ENCODE peak calls at places on chromosomes 3 and 15, in six cellular contexts. L, I, T, V, F and U are unnamed samples.

GRCh38 chr3:78894787-78895186 is 873.0 kb downstream of the ROBO1 start:
- DNase-seq in L (no peak), I (no peak), T (no peak), V (no peak), F (no peak), U (no peak)

GRCh38 chr3:138940446-138940845 is 6.5 kb downstream of the FOXL2 start:
- DNase-seq in L (no peak), I (peak), T (peak), V (no peak), F (no peak), U (no peak)

GRCh38 chr3:68855620-68856019 is 76.7 kb downstream of the TAFA4 start:
- DNase-seq in L (no peak), I (no peak), T (no peak), V (no peak), F (no peak), U (no peak)

GRCh38 chr15:101050647-101051290 is 131.6 kb downstream of the LRRK1 start:
- DNase-seq in L (peak), I (peak), T (no peak), V (peak), F (no peak), U (no peak)

GRCh38 chr15:77327168-77327567 is 92.7 kb downstream of the PEAK1 start:
- DNase-seq in L (no peak), I (no peak), T (no peak), V (no peak), F (no peak), U (no peak)

GRCh38 chr3:169112153-169112892 is 551.2 kb downstream of the MECOM start:
- DNase-seq in L (no peak), I (no peak), T (no peak), V (no peak), F (no peak), U (peak)

GRCh38 chr15:100890850-100891249 is 11.2 kb downstream of the ALDH1A3 start:
- DNase-seq in L (no peak), I (no peak), T (no peak), V (no peak), F (no peak), U (no peak)

GRCh38 chr3:186609247-186609868 is 3.5 kb upstream of the AHSG start:
- DNase-seq in L (no peak), I (no peak), T (peak), V (no peak), F (no peak), U (no peak)

GRCh38 chr3:57065588-57065987 is 5.1 kb downstream of the SPATA12 start:
- DNase-seq in L (no peak), I (no peak), T (peak), V (no peak), F (no peak), U (no peak)

GRCh38 chr3:86978111-86978528 is 12.8 kb downstream of the VGLL3 start:
- DNase-seq in L (no peak), I (no peak), T (no peak), V (no peak), F (no peak), U (peak)

GRCh38 chr15:96896766-96897165 is 566.3 kb downstream of the NR2F2 start:
- DNase-seq in L (no peak), I (no peak), T (peak), V (no peak), F (no peak), U (no peak)

GRCh38 chr15:39282663-39283208 is 298.1 kb upstream of the THBS1 start:
- DNase-seq in L (no peak), I (no peak), T (peak), V (no peak), F (no peak), U (no peak)

GRCh38 chr15:96276438-96277210 is 53.9 kb upstream of the NR2F2 start:
- DNase-seq in L (no peak), I (no peak), T (no peak), V (no peak), F (no peak), U (peak)

GRCh38 chr3:159654183-159655134 is 334.2 kb upstream of the IL12A start:
- DNase-seq in L (no peak), I (no peak), T (no peak), V (no peak), F (peak), U (no peak)

GRCh38 chr15:85865070-85865684 is 70.5 kb upstream of the KLHL25 start:
- DNase-seq in L (no peak), I (no peak), T (peak), V (no peak), F (peak), U (peak)

GRCh38 chr3:156017636-156018035 is 102.7 kb upstream of the KCNAB1 start:
- DNase-seq in L (no peak), I (no peak), T (no peak), V (no peak), F (no peak), U (no peak)

GRCh38 chr3:114420072-114420471 is 126.2 kb downstream of the TIGIT start:
- DNase-seq in L (no peak), I (no peak), T (peak), V (no peak), F (no peak), U (no peak)

GRCh38 chr3:100873624-100874023 is 119.6 kb downstream of the ABI3BP start:
- DNase-seq in L (no peak), I (no peak), T (no peak), V (no peak), F (no peak), U (no peak)

GRCh38 chr3:105253225-105253624 is 113.5 kb upstream of the ALCAM start:
- DNase-seq in L (no peak), I (no peak), T (no peak), V (peak), F (peak), U (no peak)

GRCh38 chr15:40766194-40766830 is 2.4 kb downstream of the GCHFR start:
- DNase-seq in L (no peak), I (no peak), T (no peak), V (no peak), F (no peak), U (peak)

GRCh38 chr3:180358179-180358578 is 243.8 kb upstream of the TTC14 start:
- DNase-seq in L (no peak), I (no peak), T (no peak), V (no peak), F (no peak), U (peak)

GRCh38 chr3:45688194-45688881 is 858 bp upstream of the SACM1L start:
- DNase-seq in L (no peak), I (peak), T (peak), V (no peak), F (no peak), U (no peak)

GRCh38 chr3:46712191-46713047 is 5.2 kb downstream of the PRSS50 start:
- DNase-seq in L (peak), I (peak), T (no peak), V (no peak), F (no peak), U (no peak)

GRCh38 chr3:15819043-15819442 is 21.3 kb upstream of the ANKRD28 start:
- DNase-seq in L (no peak), I (no peak), T (no peak), V (no peak), F (no peak), U (no peak)

GRCh38 chr3:15819576-15819975 is 21.8 kb upstream of the ANKRD28 start:
- DNase-seq in L (no peak), I (no peak), T (no peak), V (no peak), F (no peak), U (no peak)

GRCh38 chr3:15823092-15823491 is 25.3 kb upstream of the ANKRD28 start:
- DNase-seq in L (no peak), I (no peak), T (no peak), V (no peak), F (no peak), U (no peak)

GRCh38 chr3:15822281-15822680 is 24.5 kb upstream of the ANKRD28 start:
- DNase-seq in L (no peak), I (no peak), T (no peak), V (no peak), F (no peak), U (no peak)

DNA sequence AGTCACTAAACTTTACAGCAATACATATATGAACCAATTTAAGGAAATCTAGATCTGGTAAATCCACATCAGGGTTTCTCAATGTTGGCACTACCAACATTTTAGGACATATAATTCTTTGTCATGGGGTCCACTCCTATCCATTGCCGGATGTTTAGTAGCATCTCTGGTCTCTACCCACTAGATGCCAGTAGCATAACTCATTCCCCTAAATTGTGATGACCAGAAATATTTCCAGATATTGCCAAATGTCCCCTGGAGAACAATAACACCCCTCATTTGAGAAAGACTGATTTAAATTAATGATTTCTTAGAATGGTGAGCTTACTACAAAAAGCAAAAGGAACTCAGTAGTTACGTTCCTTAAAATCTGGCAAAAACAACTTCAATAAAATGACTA is 23.1 kb upstream of the ANKRD28 start:
- DNase-seq in L (no peak), I (no peak), T (no peak), V (no peak), F (no peak), U (no peak)
- TF ChIP-seq CTCF in L (no peak), I (no peak), T (no peak), V (no peak), F (no peak), U (no peak)

GRCh38 chr15:65599677-65600076 is 11.3 kb downstream of the INTS14 start:
- DNase-seq in L (no peak), I (no peak), T (no peak), V (no peak), F (no peak), U (no peak)

GRCh38 chr15:65598468-65598867 is 12.5 kb downstream of the INTS14 start:
- DNase-seq in L (no peak), I (no peak), T (no peak), V (no peak), F (no peak), U (no peak)

GRCh38 chr15:65595960-65596359 is 15.0 kb downstream of the INTS14 start:
- DNase-seq in L (no peak), I (no peak), T (peak), V (no peak), F (no peak), U (no peak)
- TF ChIP-seq CTCF in L (peak), I (no peak), T (peak), V (peak), F (peak), U (peak)

DNA sequence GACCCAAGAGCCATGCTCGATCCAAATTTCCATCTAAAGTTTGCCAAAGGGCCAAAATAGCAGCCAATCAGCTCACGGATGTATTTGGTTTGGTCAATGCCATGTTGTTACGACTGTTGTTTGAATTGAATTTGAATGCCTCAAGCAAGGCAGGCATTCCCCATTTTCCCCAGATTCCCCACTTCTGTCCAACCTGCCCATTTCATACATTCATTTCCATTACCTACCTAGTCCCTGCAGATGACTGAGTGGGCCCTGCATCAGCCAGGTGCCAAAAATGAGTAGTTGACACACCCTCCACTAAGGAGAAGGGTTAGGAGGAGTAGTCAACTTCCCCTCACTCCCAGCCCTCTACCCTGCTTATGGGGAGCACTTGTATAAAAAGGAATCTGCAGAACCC is 51.7 kb downstream of the ANXA2 start:
- DNase-seq in L (no peak), I (no peak), T (no peak), V (no peak), F (no peak), U (no peak)
- TF ChIP-seq CTCF in L (no peak), I (no peak), T (no peak), V (no peak), F (no peak), U (no peak)

GRCh38 chr3:9251055-9251786 is 1.8 kb upstream of the SRGAP3 start:
- DNase-seq in L (no peak), I (no peak), T (no peak), V (no peak), F (peak), U (no peak)
- TF ChIP-seq CTCF in L (no peak), I (no peak), T (no peak), V (no peak), F (no peak), U (peak)